ENCODE peak calls at places on chromosomes 11 and 22, in nine cellular contexts. H is lower lobe of right lung, J is glutamatergic neuron, U is neural crest cell, G is upper lobe of right lung, X is MCF 10A, I is Peyer's patch, R is astrocyte of the spinal cord, C is progenitor cell of endocrine pancreas. A is an unnamed sample.

GRCh38 chr11:114478768-114479167 is 39.5 kb downstream of the REXO2 start:
- DNase-seq in U (no peak), R (peak), I (no peak), X (peak), H (no peak), C (no peak), J (no peak), G (no peak), A (no peak)

GRCh38 chr11:31419669-31420068 is 50.0 kb downstream of the DNAJC24 start:
- DNase-seq in X (no peak), G (no peak), C (no peak), R (no peak), J (no peak), I (no peak), H (no peak), U (no peak), A (no peak)

GRCh38 chr11:12618743-12619540 is 55.3 kb upstream of the TEAD1 start:
- DNase-seq in U (no peak), C (no peak), H (no peak), X (no peak), G (no peak), R (no peak), J (no peak), I (no peak), A (no peak)

GRCh38 chr22:45208696-45208992 is 32.0 kb downstream of the KIAA0930 start:
- DNase-seq in G (no peak), I (no peak), C (no peak), R (no peak), H (no peak), U (no peak), X (no peak), J (no peak), A (no peak)

GRCh38 chr22:47842119-47842518 is 1079.7 kb downstream of the TBC1D22A start:
- DNase-seq in H (no peak), J (no peak), U (no peak), C (no peak), R (no peak), I (no peak), G (no peak), X (no peak), A (no peak)

GRCh38 chr22:36480941-36481392 is 473 bp downstream of the TXN2 start:
- DNase-seq in I (no peak), G (no peak), X (no peak), R (no peak), C (no peak), J (no peak), H (no peak), U (no peak), A (no peak)

GRCh38 chr11:84930863-84931262 is 696.3 kb downstream of the DLG2 start:
- DNase-seq in X (no peak), G (no peak), I (no peak), H (no peak), R (no peak), J (no peak), U (no peak), C (no peak), A (no peak)

GRCh38 chr22:20012741-20013331 is 3.8 kb downstream of the ARVCF start:
- DNase-seq in J (no peak), C (no peak), X (no peak), G (no peak), U (no peak), R (no peak), I (no peak), H (no peak), A (no peak)

GRCh38 chr22:37275622-37276021 is 6.7 kb upstream of the CYTH4 start:
- DNase-seq in U (no peak), C (no peak), R (no peak), J (no peak), I (no peak), G (no peak), X (no peak), H (peak), A (no peak)

GRCh38 chr11:134158023-134158422 is 65.7 kb downstream of the NCAPD3 start:
- DNase-seq in I (no peak), J (no peak), R (no peak), C (no peak), H (no peak), X (no peak), G (no peak), U (no peak), A (no peak)

GRCh38 chr11:61904539-61905048 is 12.8 kb downstream of the RAB3IL1 start:
- DNase-seq in I (no peak), C (no peak), G (peak), R (no peak), U (no peak), J (no peak), X (no peak), H (peak), A (peak)

GRCh38 chr11:22458141-22458540 is 120.0 kb downstream of the SLC17A6 start:
- DNase-seq in H (no peak), J (no peak), U (no peak), R (no peak), G (no peak), I (no peak), C (no peak), X (no peak), A (no peak)

GRCh38 chr11:65977621-65978390 is 16.3 kb downstream of the SART1 start:
- DNase-seq in H (no peak), C (no peak), R (no peak), J (no peak), G (no peak), U (no peak), I (no peak), X (no peak), A (no peak)

GRCh38 chr11:8389034-8389996 is 125.6 kb upstream of the LMO1 start:
- DNase-seq in R (peak), J (no peak), I (no peak), U (no peak), G (peak), H (no peak), C (no peak), X (no peak), A (no peak)

GRCh38 chr11:95066721-95067041 is at the start of gene SRSF8:
- DNase-seq in R (no peak), G (no peak), X (no peak), C (no peak), U (no peak), J (no peak), I (no peak), H (no peak), A (no peak)

GRCh38 chr11:105078283-105078682 is 33.1 kb upstream of the CARD16 start:
- DNase-seq in R (no peak), H (no peak), X (no peak), G (no peak), C (no peak), U (no peak), J (no peak), I (no peak), A (no peak)

GRCh38 chr22:44901301-44901700 is 108.5 kb downstream of the PHF21B start:
- DNase-seq in J (no peak), I (no peak), G (no peak), H (no peak), U (no peak), C (no peak), X (no peak), R (no peak), A (no peak)

GRCh38 chr22:47835726-47836125 is 1073.3 kb downstream of the TBC1D22A start:
- DNase-seq in U (no peak), G (no peak), H (no peak), J (no peak), C (no peak), X (peak), R (peak), I (no peak), A (no peak)

GRCh38 chr11:27471588-27472397 is 797 bp downstream of the LGR4 start:
- DNase-seq in X (peak), C (peak), H (peak), J (peak), G (peak), I (peak), R (no peak), U (peak), A (peak)

GRCh38 chr11:114972105-114972504 is 293.8 kb downstream of the NXPE2 start:
- DNase-seq in R (no peak), H (no peak), J (no peak), G (no peak), I (no peak), C (no peak), U (no peak), X (no peak), A (no peak)

GRCh38 chr11:12817681-12818332 is 143.6 kb downstream of the TEAD1 start:
- DNase-seq in C (no peak), J (no peak), U (no peak), G (no peak), R (peak), I (no peak), X (no peak), H (no peak), A (no peak)

GRCh38 chr22:38781033-38781432 is 12.9 kb downstream of the DNAL4 start:
- DNase-seq in U (no peak), R (no peak), H (no peak), C (no peak), J (no peak), I (no peak), G (no peak), X (no peak), A (no peak)

GRCh38 chr11:44746894-44747293 is 20.1 kb downstream of the TSPAN18 start:
- DNase-seq in R (no peak), I (peak), G (no peak), J (no peak), H (no peak), C (no peak), U (no peak), X (no peak), A (no peak)

GRCh38 chr11:2681408-2682145 is 18.2 kb downstream of the KCNQ1OT1 start:
- DNase-seq in I (peak), U (no peak), C (no peak), H (no peak), G (no peak), R (no peak), X (no peak), J (no peak), A (no peak)

GRCh38 chr22:27730649-27731433 is 70.7 kb downstream of the MN1 start:
- DNase-seq in C (no peak), G (peak), I (no peak), J (no peak), U (no peak), H (no peak), X (no peak), R (no peak), A (peak)

GRCh38 chr11:10666556-10666955 is 27.0 kb downstream of the IRAG1 start:
- DNase-seq in X (no peak), U (no peak), R (peak), C (no peak), J (no peak), H (no peak), G (no peak), I (no peak), A (no peak)

GRCh38 chr11:131763193-131763890 is 392.9 kb downstream of the NTM start:
- DNase-seq in J (no peak), U (no peak), H (no peak), R (no peak), G (no peak), X (no peak), C (no peak), I (no peak), A (no peak)

GRCh38 chr11:119055901-119056300 is 1.1 kb downstream of the HYOU1 start:
- DNase-seq in H (no peak), I (no peak), R (peak), J (no peak), U (no peak), G (no peak), C (no peak), X (peak), A (no peak)

GRCh38 chr22:26550498-26551033 is 38.3 kb upstream of the TFIP11 start:
- DNase-seq in C (no peak), X (no peak), R (peak), J (no peak), I (no peak), G (peak), U (no peak), H (peak), A (no peak)

GRCh38 chr11:72814831-72815618 is 814 bp downstream of the ATG16L2 start:
- DNase-seq in R (peak), U (no peak), H (no peak), I (peak), J (no peak), G (peak), C (no peak), X (peak), A (no peak)

GRCh38 chr11:76216536-76217326 is 10.4 kb upstream of the WNT11 start:
- DNase-seq in J (no peak), C (no peak), X (no peak), R (no peak), U (no peak), H (peak), I (no peak), G (no peak), A (peak)

GRCh38 chr11:90836031-90836430 is 613.2 kb upstream of the CHORDC1 start:
- DNase-seq in G (no peak), C (no peak), I (no peak), X (no peak), R (no peak), H (no peak), J (no peak), U (no peak), A (no peak)

GRCh38 chr11:89443366-89444303 is 47.5 kb downstream of the NOX4 start:
- DNase-seq in I (no peak), R (peak), J (no peak), C (no peak), U (no peak), G (no peak), H (no peak), X (no peak), A (no peak)

GRCh38 chr11:65776710-65777141 is 4.0 kb downstream of the AP5B1 start:
- DNase-seq in C (no peak), J (no peak), I (peak), G (peak), U (no peak), X (no peak), R (no peak), H (no peak), A (no peak)

GRCh38 chr11:122108192-122108799 is 7.7 kb downstream of the BLID start:
- DNase-seq in J (peak), G (no peak), R (peak), I (no peak), H (no peak), X (peak), U (peak), C (no peak), A (peak)

GRCh38 chr22:38570841-38571364 is 920 bp upstream of the DMC1 start:
- DNase-seq in I (peak), C (peak), J (peak), U (peak), X (peak), G (no peak), R (peak), H (peak), A (peak)

GRCh38 chr11:119363081-119363861 is 16.8 kb upstream of the MFRP start:
- DNase-seq in H (no peak), U (no peak), R (no peak), C (no peak), I (no peak), G (no peak), X (no peak), J (no peak), A (no peak)

GRCh38 chr11:67113231-67113721 is 5.8 kb upstream of the KDM2A start:
- DNase-seq in C (no peak), G (peak), I (peak), X (no peak), R (no peak), J (no peak), H (no peak), U (no peak), A (no peak)

GRCh38 chr22:45334528-45334927 is 24.8 kb downstream of the FAM118A start:
- DNase-seq in R (no peak), C (no peak), G (no peak), X (no peak), J (no peak), U (no peak), I (no peak), H (no peak), A (no peak)

GRCh38 chr22:24951942-24952836 is at the start of gene KIAA1671:
- DNase-seq in R (peak), J (peak), U (peak), I (peak), G (peak), X (peak), C (peak), H (peak), A (peak)

GRCh38 chr22:24954856-24955255 is 2.3 kb downstream of the KIAA1671 start:
- DNase-seq in R (no peak), C (no peak), J (no peak), G (no peak), X (no peak), U (no peak), H (no peak), I (no peak), A (no peak)

GRCh38 chr22:24952837-24953293 is 349 bp downstream of the KIAA1671 start:
- DNase-seq in X (peak), H (peak), I (peak), G (peak), J (peak), U (peak), C (peak), R (peak), A (no peak)

GRCh38 chr22:24953294-24954113 is 988 bp downstream of the KIAA1671 start:
- DNase-seq in I (no peak), J (peak), H (peak), G (peak), C (no peak), U (no peak), R (no peak), X (no peak), A (peak)

DNA sequence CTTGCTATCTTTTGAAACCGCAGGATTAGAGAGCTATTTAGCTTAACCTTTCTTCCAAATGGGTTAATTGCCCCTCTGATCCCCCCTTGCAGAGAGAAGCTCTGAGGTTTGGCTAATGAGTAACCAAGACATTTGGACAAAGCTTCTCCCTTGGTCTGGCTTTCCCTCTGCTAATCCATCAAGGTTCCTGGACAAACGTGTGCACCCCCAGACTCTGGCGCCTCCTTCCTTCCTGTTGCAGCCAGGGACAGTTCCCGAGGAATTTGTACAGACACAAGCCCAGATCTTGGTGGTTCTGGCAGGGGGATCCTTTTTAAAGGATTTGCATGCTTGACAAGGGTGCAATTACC is 1.6 kb downstream of the KIAA1671 start:
- DNase-seq in H (no peak), C (no peak), J (no peak), U (no peak), X (no peak), I (no peak), G (no peak), R (no peak), A (no peak)
- TF ChIP-seq CTCF in H (no peak), C (no peak), J (no peak), U (no peak), X (no peak), I (no peak), G (no peak), R (no peak), A (no peak)

DNA sequence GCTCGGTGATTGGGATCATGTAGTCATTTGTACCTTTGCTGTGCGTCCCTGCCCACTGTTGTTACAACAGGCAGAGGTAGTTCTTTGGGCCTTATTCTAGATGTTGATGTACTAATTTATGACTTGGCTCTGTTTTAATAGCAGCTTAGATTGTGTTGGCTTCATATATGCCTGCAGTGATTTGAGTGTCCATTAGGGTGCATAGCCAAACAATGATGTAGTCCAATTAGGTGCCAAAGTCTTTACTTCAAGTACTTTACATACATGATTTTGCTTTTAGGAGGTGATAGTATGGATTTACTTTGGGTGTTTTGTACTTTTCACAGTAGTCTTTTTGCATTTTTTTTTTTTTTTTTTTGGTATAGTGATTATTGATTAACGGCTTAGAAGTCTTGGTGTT is 46.4 kb downstream of the PPP6R3 start:
- DNase-seq in I (no peak), G (no peak), X (peak), J (no peak), U (no peak), R (no peak), C (no peak), H (no peak), A (no peak)
- TF ChIP-seq CTCF in I (peak), G (no peak), X (no peak), J (peak), U (no peak), R (no peak), C (no peak), H (no peak), A (no peak)

GRCh38 chr22:17267661-17268330 is 48.6 kb upstream of the ADA2 start:
- DNase-seq in H (no peak), X (no peak), U (no peak), J (no peak), I (no peak), C (no peak), G (no peak), R (no peak), A (no peak)
- TF ChIP-seq CTCF in H (no peak), X (no peak), U (no peak), J (no peak), I (no peak), C (no peak), G (no peak), R (no peak), A (no peak)

GRCh38 chr11:60252208-60252566 is 9.2 kb upstream of the MS4A4E start:
- DNase-seq in I (no peak), C (no peak), R (no peak), J (no peak), X (no peak), G (no peak), H (no peak), U (no peak), A (no peak)

GRCh38 chr11:60252709-60253108 is 9.8 kb upstream of the MS4A4E start:
- DNase-seq in I (no peak), J (no peak), C (no peak), U (no peak), X (no peak), G (no peak), H (no peak), R (no peak), A (no peak)

GRCh38 chr11:60251485-60252207 is 8.7 kb upstream of the MS4A4E start:
- DNase-seq in C (peak), G (no peak), X (peak), H (no peak), J (no peak), I (peak), R (no peak), U (peak), A (peak)
- TF ChIP-seq CTCF in C (peak), G (peak), X (no peak), H (peak), J (no peak), I (peak), R (no peak), U (peak), A (peak)

A was measured in nephron progenitor cell.